ENCODE peak calls at places on chromosomes 2 and 18, in five cellular contexts. U is body of pancreas, D is breast epithelium, A is testis, W is K562. Z is an unnamed sample.

GRCh38 chr2:60553992-60554648 is 666 bp upstream of the BCL11A start:
- DNase-seq in A (no peak), D (no peak), U (peak), W (no peak), Z (peak)

GRCh38 chr18:55502346-55502710 is 85.7 kb downstream of the TCF4 start:
- DNase-seq in A (no peak), U (no peak), D (no peak), W (no peak), Z (no peak)

GRCh38 chr2:198657520-198658121 is 800.1 kb downstream of the SATB2 start:
- DNase-seq in A (peak), W (no peak), U (no peak), D (no peak), Z (no peak)

GRCh38 chr2:238302076-238302475 is 13.7 kb upstream of the PER2 start:
- DNase-seq in U (no peak), D (no peak), A (no peak), W (no peak), Z (no peak)

GRCh38 chr2:99803846-99804245 is 314.0 kb upstream of the REV1 start:
- DNase-seq in D (no peak), U (no peak), A (no peak), W (no peak), Z (no peak)

GRCh38 chr18:67410671-67411070 is 105.8 kb downstream of the DSEL start:
- DNase-seq in A (no peak), W (no peak), U (no peak), D (no peak), Z (no peak)

GRCh38 chr2:19035238-19035637 is 323.2 kb downstream of the OSR1 start:
- DNase-seq in A (peak), W (no peak), U (peak), D (peak), Z (peak)

GRCh38 chr2:218074031-218074430 is 5.0 kb downstream of the RUFY4 start:
- DNase-seq in D (no peak), U (peak), A (no peak), W (peak), Z (no peak)

GRCh38 chr2:98027955-98028593 is 32.3 kb upstream of the TMEM131 start:
- DNase-seq in W (no peak), A (no peak), U (no peak), D (no peak), Z (no peak)

GRCh38 chr2:15112216-15112615 is 448.9 kb downstream of the NBAS start:
- DNase-seq in W (no peak), D (no peak), A (no peak), U (no peak), Z (no peak)

GRCh38 chr2:134119117-134119671 is 134.7 kb upstream of the MGAT5 start:
- DNase-seq in A (no peak), U (no peak), D (no peak), W (no peak), Z (no peak)

GRCh38 chr2:44051948-44052347 is 56.2 kb upstream of the LRPPRC start:
- DNase-seq in A (no peak), D (no peak), W (no peak), U (no peak), Z (no peak)
- TF ChIP-seq POLR2A in A (no peak), D (no peak), W (no peak), U (no peak), Z (no peak)

DNA sequence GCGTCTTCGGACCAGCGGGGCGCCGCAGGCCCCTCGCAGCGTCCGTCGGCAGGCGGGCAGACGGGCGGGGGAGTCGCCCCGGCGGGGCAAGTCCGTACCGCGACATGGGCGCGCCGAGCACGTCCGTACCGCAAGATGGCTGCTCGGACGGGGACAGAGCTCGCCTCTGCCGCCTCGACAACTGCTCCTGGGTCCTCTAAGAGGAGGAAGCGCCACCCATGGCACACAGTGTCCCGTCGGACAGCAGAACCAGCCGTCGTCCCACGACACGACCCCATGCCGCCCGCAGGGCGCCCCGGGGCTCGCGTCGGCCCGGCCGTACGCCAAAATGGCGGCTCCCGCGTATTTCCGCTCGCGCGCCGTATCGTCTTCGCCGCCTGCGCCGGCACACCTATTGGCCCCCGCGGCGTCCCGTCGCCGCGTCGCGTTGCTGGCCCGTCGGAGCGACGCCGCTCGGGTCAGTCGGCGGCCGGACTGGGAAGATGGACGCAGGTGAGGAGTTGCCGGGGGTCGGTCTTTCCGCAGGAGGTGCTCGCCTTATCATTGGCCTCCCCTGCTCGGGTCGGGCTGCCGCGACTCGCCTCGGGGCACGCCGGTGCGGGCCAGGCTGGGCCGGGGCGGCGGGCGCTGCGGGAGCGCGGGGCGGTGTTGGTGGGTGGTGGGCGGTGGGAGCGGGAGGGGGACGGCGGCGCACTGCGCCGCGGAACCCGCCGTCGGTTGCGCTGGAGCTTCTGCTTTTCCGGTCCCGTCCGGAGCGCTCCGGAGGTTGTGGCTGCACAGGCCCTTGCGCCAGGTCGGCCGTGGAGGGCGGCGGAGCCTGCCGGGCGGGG is at the start of gene ATG4B:
- DNase-seq in W (peak), D (peak), A (peak), U (peak), Z (peak)
- TF ChIP-seq POLR2A in W (peak), D (peak), A (no peak), U (peak), Z (no peak)

GRCh38 chr2:221822416-221822815 is 250.3 kb upstream of the EPHA4 start:
- DNase-seq in U (no peak), A (no peak), D (no peak), W (no peak), Z (no peak)
- TF ChIP-seq POLR2A in U (no peak), A (no peak), D (no peak), W (no peak), Z (no peak)

GRCh38 chr2:234950730-234951385 is 959 bp upstream of the SH3BP4 start:
- DNase-seq in W (no peak), A (peak), D (peak), U (no peak), Z (no peak)

GRCh38 chr2:234951386-234952269 is at the start of gene SH3BP4:
- DNase-seq in U (peak), A (peak), D (peak), W (peak), Z (peak)

GRCh38 chr2:234947556-234947955 is 4.3 kb upstream of the SH3BP4 start:
- DNase-seq in D (peak), W (no peak), U (no peak), A (no peak), Z (no peak)

GRCh38 chr2:234950435-234950729 is 1.4 kb upstream of the SH3BP4 start:
- DNase-seq in W (no peak), A (no peak), U (no peak), D (no peak), Z (no peak)

GRCh38 chr2:234949762-234950434 is 1.9 kb upstream of the SH3BP4 start:
- DNase-seq in D (peak), U (no peak), A (no peak), W (no peak), Z (no peak)
- TF ChIP-seq POLR2A in D (no peak), U (no peak), A (no peak), W (no peak), Z (no peak)

GRCh38 chr2:219252084-219252483 is 959 bp upstream of the TUBA4B start:
- DNase-seq in A (no peak), D (no peak), U (no peak), W (no peak), Z (no peak)

GRCh38 chr2:219252570-219252899 is 508 bp upstream of the TUBA4B start:
- DNase-seq in D (no peak), U (no peak), W (peak), A (no peak), Z (no peak)

GRCh38 chr2:219254590-219255219 is 987 bp upstream of the TUBA4A start:
- DNase-seq in D (no peak), A (no peak), U (no peak), W (no peak), Z (no peak)

GRCh38 chr2:219252900-219253752 is at the start of gene TUBA4B:
- DNase-seq in D (no peak), W (peak), U (peak), A (no peak), Z (peak)

GRCh38 chr2:219253753-219254589 is at the start of gene TUBA4A:
- DNase-seq in U (peak), A (peak), D (peak), W (peak), Z (peak)
- TF ChIP-seq POLR2A in U (peak), A (peak), D (peak), W (peak), Z (peak)

Z was measured in heart left ventricle.